ENCODE peak calls at places on chromosomes 2 and 18, in eight cellular contexts. One of them, this sample, is unnamed.

GRCh38 chr18:1311376-1311775 is 406.7 kb downstream of the ADCYAP1 start:
- DNase-seq in fibroblast of the aortic adventitia: no peak
- DNase-seq in lower lobe of right lung: no peak
- DNase-seq in coronary artery: no peak
- DNase-seq in cardiac fibroblast: no peak
- DNase-seq in left ventricle myocardium inferior: no peak
- DNase-seq in PC-3: no peak
- DNase-seq in mammary epithelial cell: no peak
- DNase-seq in this sample: no peak

GRCh38 chr2:170505631-170506270 is 209.4 kb upstream of the SP5 start:
- DNase-seq in fibroblast of the aortic adventitia: peak
- DNase-seq in lower lobe of right lung: peak
- DNase-seq in coronary artery: no peak
- DNase-seq in cardiac fibroblast: no peak
- DNase-seq in left ventricle myocardium inferior: peak
- DNase-seq in PC-3: no peak
- DNase-seq in mammary epithelial cell: no peak
- DNase-seq in this sample: no peak

GRCh38 chr2:575728-576237 is 101.4 kb downstream of the TMEM18 start:
- DNase-seq in fibroblast of the aortic adventitia: no peak
- DNase-seq in lower lobe of right lung: no peak
- DNase-seq in coronary artery: no peak
- DNase-seq in cardiac fibroblast: no peak
- DNase-seq in left ventricle myocardium inferior: no peak
- DNase-seq in PC-3: no peak
- DNase-seq in mammary epithelial cell: no peak
- DNase-seq in this sample: no peak

GRCh38 chr2:117481608-117482007 is 332.9 kb upstream of the DDX18 start:
- DNase-seq in fibroblast of the aortic adventitia: no peak
- DNase-seq in lower lobe of right lung: no peak
- DNase-seq in coronary artery: no peak
- DNase-seq in cardiac fibroblast: no peak
- DNase-seq in left ventricle myocardium inferior: no peak
- DNase-seq in PC-3: no peak
- DNase-seq in mammary epithelial cell: no peak
- DNase-seq in this sample: no peak

GRCh38 chr18:31041346-31042067 is 1.0 kb downstream of the DSC3 start:
- DNase-seq in fibroblast of the aortic adventitia: no peak
- DNase-seq in lower lobe of right lung: peak
- DNase-seq in coronary artery: no peak
- DNase-seq in cardiac fibroblast: peak
- DNase-seq in left ventricle myocardium inferior: no peak
- DNase-seq in PC-3: peak
- DNase-seq in mammary epithelial cell: peak
- DNase-seq in this sample: no peak

GRCh38 chr2:55048514-55048924 is 1.7 kb downstream of the RTN4 start:
- DNase-seq in fibroblast of the aortic adventitia: peak
- DNase-seq in lower lobe of right lung: no peak
- DNase-seq in coronary artery: no peak
- DNase-seq in cardiac fibroblast: peak
- DNase-seq in left ventricle myocardium inferior: no peak
- DNase-seq in PC-3: peak
- DNase-seq in mammary epithelial cell: peak
- DNase-seq in this sample: no peak

GRCh38 chr2:24943427-24943826 is 23.4 kb upstream of the ADCY3 start:
- DNase-seq in fibroblast of the aortic adventitia: no peak
- DNase-seq in lower lobe of right lung: no peak
- DNase-seq in coronary artery: no peak
- DNase-seq in cardiac fibroblast: no peak
- DNase-seq in left ventricle myocardium inferior: no peak
- DNase-seq in PC-3: no peak
- DNase-seq in mammary epithelial cell: no peak
- DNase-seq in this sample: no peak

GRCh38 chr2:209472871-209473270 is 49.0 kb downstream of the MAP2 start:
- DNase-seq in fibroblast of the aortic adventitia: peak
- DNase-seq in lower lobe of right lung: no peak
- DNase-seq in coronary artery: no peak
- DNase-seq in cardiac fibroblast: peak
- DNase-seq in left ventricle myocardium inferior: no peak
- DNase-seq in PC-3: no peak
- DNase-seq in mammary epithelial cell: no peak
- DNase-seq in this sample: no peak

GRCh38 chr2:137945229-137945628 is 19.0 kb upstream of the HNMT start:
- DNase-seq in fibroblast of the aortic adventitia: no peak
- DNase-seq in lower lobe of right lung: no peak
- DNase-seq in coronary artery: no peak
- DNase-seq in cardiac fibroblast: no peak
- DNase-seq in left ventricle myocardium inferior: no peak
- DNase-seq in PC-3: no peak
- DNase-seq in mammary epithelial cell: no peak
- DNase-seq in this sample: no peak

GRCh38 chr2:221215487-221215886 is 356.6 kb downstream of the EPHA4 start:
- DNase-seq in fibroblast of the aortic adventitia: no peak
- DNase-seq in lower lobe of right lung: no peak
- DNase-seq in coronary artery: no peak
- DNase-seq in cardiac fibroblast: no peak
- DNase-seq in left ventricle myocardium inferior: no peak
- DNase-seq in PC-3: no peak
- DNase-seq in mammary epithelial cell: no peak
- DNase-seq in this sample: no peak

GRCh38 chr2:127437781-127438726 is 19.8 kb downstream of the PROC start:
- DNase-seq in fibroblast of the aortic adventitia: no peak
- DNase-seq in lower lobe of right lung: no peak
- DNase-seq in coronary artery: no peak
- DNase-seq in cardiac fibroblast: no peak
- DNase-seq in left ventricle myocardium inferior: no peak
- DNase-seq in PC-3: no peak
- DNase-seq in mammary epithelial cell: no peak
- DNase-seq in this sample: no peak

GRCh38 chr2:235861383-235861782 is 306.8 kb downstream of the GBX2 start:
- DNase-seq in fibroblast of the aortic adventitia: no peak
- DNase-seq in lower lobe of right lung: no peak
- DNase-seq in coronary artery: no peak
- DNase-seq in cardiac fibroblast: no peak
- DNase-seq in left ventricle myocardium inferior: no peak
- DNase-seq in PC-3: no peak
- DNase-seq in mammary epithelial cell: no peak
- DNase-seq in this sample: no peak

GRCh38 chr2:85058619-85058941 is 74.6 kb upstream of the TCF7L1 start:
- DNase-seq in fibroblast of the aortic adventitia: no peak
- DNase-seq in lower lobe of right lung: no peak
- DNase-seq in coronary artery: no peak
- DNase-seq in cardiac fibroblast: no peak
- DNase-seq in left ventricle myocardium inferior: no peak
- DNase-seq in PC-3: no peak
- DNase-seq in mammary epithelial cell: no peak
- DNase-seq in this sample: no peak

GRCh38 chr18:51009071-51009470 is 20.9 kb upstream of the SMAD4 start:
- DNase-seq in fibroblast of the aortic adventitia: peak
- DNase-seq in lower lobe of right lung: no peak
- DNase-seq in coronary artery: no peak
- DNase-seq in cardiac fibroblast: peak
- DNase-seq in left ventricle myocardium inferior: no peak
- DNase-seq in PC-3: peak
- DNase-seq in mammary epithelial cell: no peak
- DNase-seq in this sample: no peak

GRCh38 chr18:69717586-69717985 is 230.1 kb downstream of the CD226 start:
- DNase-seq in fibroblast of the aortic adventitia: no peak
- DNase-seq in lower lobe of right lung: no peak
- DNase-seq in coronary artery: no peak
- DNase-seq in cardiac fibroblast: no peak
- DNase-seq in left ventricle myocardium inferior: no peak
- DNase-seq in PC-3: no peak
- DNase-seq in mammary epithelial cell: no peak
- DNase-seq in this sample: no peak

GRCh38 chr2:240795468-240795867 is 24.6 kb downstream of the KIF1A start:
- DNase-seq in fibroblast of the aortic adventitia: no peak
- DNase-seq in lower lobe of right lung: peak
- DNase-seq in coronary artery: no peak
- DNase-seq in cardiac fibroblast: no peak
- DNase-seq in left ventricle myocardium inferior: peak
- DNase-seq in PC-3: no peak
- DNase-seq in mammary epithelial cell: no peak
- DNase-seq in this sample: no peak

GRCh38 chr2:54945401-54946219 is 104.6 kb downstream of the RTN4 start:
- DNase-seq in fibroblast of the aortic adventitia: peak
- DNase-seq in lower lobe of right lung: no peak
- DNase-seq in coronary artery: peak
- DNase-seq in cardiac fibroblast: peak
- DNase-seq in left ventricle myocardium inferior: peak
- DNase-seq in PC-3: peak
- DNase-seq in mammary epithelial cell: peak
- DNase-seq in this sample: peak

GRCh38 chr2:237195396-237196119 is 109.9 kb downstream of the COPS8 start:
- DNase-seq in fibroblast of the aortic adventitia: no peak
- DNase-seq in lower lobe of right lung: no peak
- DNase-seq in coronary artery: no peak
- DNase-seq in cardiac fibroblast: no peak
- DNase-seq in left ventricle myocardium inferior: no peak
- DNase-seq in PC-3: no peak
- DNase-seq in mammary epithelial cell: no peak
- DNase-seq in this sample: no peak

GRCh38 chr18:3607309-3608098 is 157.5 kb downstream of the TGIF1 start:
- DNase-seq in fibroblast of the aortic adventitia: no peak
- DNase-seq in lower lobe of right lung: no peak
- DNase-seq in coronary artery: no peak
- DNase-seq in cardiac fibroblast: no peak
- DNase-seq in left ventricle myocardium inferior: no peak
- DNase-seq in PC-3: no peak
- DNase-seq in mammary epithelial cell: no peak
- DNase-seq in this sample: no peak

GRCh38 chr2:83475371-83475770 is 983.7 kb downstream of the SUCLG1 start:
- DNase-seq in fibroblast of the aortic adventitia: no peak
- DNase-seq in lower lobe of right lung: no peak
- DNase-seq in coronary artery: no peak
- DNase-seq in cardiac fibroblast: no peak
- DNase-seq in left ventricle myocardium inferior: no peak
- DNase-seq in PC-3: no peak
- DNase-seq in mammary epithelial cell: no peak
- DNase-seq in this sample: no peak
- TF ChIP-seq CTCF in fibroblast of the aortic adventitia: no peak
- TF ChIP-seq CTCF in lower lobe of right lung: no peak
- TF ChIP-seq CTCF in coronary artery: no peak
- TF ChIP-seq CTCF in cardiac fibroblast: no peak
- TF ChIP-seq CTCF in left ventricle myocardium inferior: no peak
- TF ChIP-seq CTCF in PC-3: no peak
- TF ChIP-seq CTCF in mammary epithelial cell: no peak
- TF ChIP-seq CTCF in this sample: no peak

DNA sequence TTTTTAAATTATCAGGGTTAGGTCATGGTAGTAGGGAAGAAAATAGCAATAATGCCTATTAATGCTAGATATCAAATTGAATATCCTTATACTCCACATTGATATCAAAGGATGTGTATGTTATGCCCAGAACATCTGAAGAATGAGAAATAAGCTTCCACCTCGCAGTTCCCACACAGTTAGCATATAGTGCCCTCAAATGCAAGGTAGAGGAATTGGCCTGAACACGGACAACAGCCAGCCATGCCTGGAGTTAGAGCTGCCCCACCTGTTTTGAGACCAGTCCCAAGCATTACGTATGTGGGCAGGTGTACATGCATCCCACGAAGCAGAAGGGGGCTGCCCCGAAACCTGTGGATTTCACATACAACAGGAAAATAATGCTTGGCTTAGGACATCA is 79.6 kb downstream of the SUMO1 start:
- DNase-seq in fibroblast of the aortic adventitia: peak
- DNase-seq in lower lobe of right lung: no peak
- DNase-seq in coronary artery: no peak
- DNase-seq in cardiac fibroblast: peak
- DNase-seq in left ventricle myocardium inferior: no peak
- DNase-seq in PC-3: peak
- DNase-seq in mammary epithelial cell: no peak
- DNase-seq in this sample: no peak
- TF ChIP-seq CTCF in fibroblast of the aortic adventitia: peak
- TF ChIP-seq CTCF in lower lobe of right lung: no peak
- TF ChIP-seq CTCF in coronary artery: no peak
- TF ChIP-seq CTCF in cardiac fibroblast: peak
- TF ChIP-seq CTCF in left ventricle myocardium inferior: peak
- TF ChIP-seq CTCF in PC-3: peak
- TF ChIP-seq CTCF in mammary epithelial cell: peak
- TF ChIP-seq CTCF in this sample: peak

GRCh38 chr2:69163556-69163955 is 150.6 kb downstream of the ANTXR1 start:
- DNase-seq in fibroblast of the aortic adventitia: no peak
- DNase-seq in lower lobe of right lung: no peak
- DNase-seq in coronary artery: no peak
- DNase-seq in cardiac fibroblast: no peak
- DNase-seq in left ventricle myocardium inferior: no peak
- DNase-seq in PC-3: no peak
- DNase-seq in mammary epithelial cell: no peak
- DNase-seq in this sample: no peak

GRCh38 chr2:69166465-69166811 is 153.5 kb downstream of the ANTXR1 start:
- DNase-seq in fibroblast of the aortic adventitia: no peak
- DNase-seq in lower lobe of right lung: no peak
- DNase-seq in coronary artery: no peak
- DNase-seq in cardiac fibroblast: no peak
- DNase-seq in left ventricle myocardium inferior: no peak
- DNase-seq in PC-3: no peak
- DNase-seq in mammary epithelial cell: no peak
- DNase-seq in this sample: no peak

GRCh38 chr2:69164379-69164778 is 151.4 kb downstream of the ANTXR1 start:
- DNase-seq in fibroblast of the aortic adventitia: peak
- DNase-seq in lower lobe of right lung: no peak
- DNase-seq in coronary artery: no peak
- DNase-seq in cardiac fibroblast: peak
- DNase-seq in left ventricle myocardium inferior: no peak
- DNase-seq in PC-3: no peak
- DNase-seq in mammary epithelial cell: peak
- DNase-seq in this sample: peak

GRCh38 chr2:69166812-69167468 is 154.0 kb downstream of the ANTXR1 start:
- DNase-seq in fibroblast of the aortic adventitia: no peak
- DNase-seq in lower lobe of right lung: no peak
- DNase-seq in coronary artery: no peak
- DNase-seq in cardiac fibroblast: no peak
- DNase-seq in left ventricle myocardium inferior: no peak
- DNase-seq in PC-3: no peak
- DNase-seq in mammary epithelial cell: no peak
- DNase-seq in this sample: no peak

DNA sequence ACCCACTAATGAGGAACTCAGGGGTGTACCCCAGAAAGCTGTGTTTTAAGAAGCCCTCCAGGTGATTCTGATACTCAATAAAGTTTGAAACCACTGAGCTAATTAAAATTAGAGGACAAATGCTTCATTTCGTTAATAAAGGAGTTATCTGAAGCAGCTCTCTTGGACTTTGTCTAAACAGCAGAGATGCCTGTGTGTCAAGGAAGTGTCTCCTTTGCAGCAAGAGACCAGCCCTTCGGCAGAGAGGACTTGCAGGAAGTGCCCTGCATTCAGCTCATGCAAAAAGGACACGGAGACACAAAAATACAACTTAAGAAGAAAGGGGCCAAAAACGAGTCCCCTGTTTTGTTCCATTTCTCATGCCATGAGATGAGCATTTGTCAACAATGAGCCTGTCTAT is 152.1 kb downstream of the ANTXR1 start:
- DNase-seq in fibroblast of the aortic adventitia: no peak
- DNase-seq in lower lobe of right lung: no peak
- DNase-seq in coronary artery: no peak
- DNase-seq in cardiac fibroblast: no peak
- DNase-seq in left ventricle myocardium inferior: no peak
- DNase-seq in PC-3: no peak
- DNase-seq in mammary epithelial cell: no peak
- DNase-seq in this sample: no peak
- TF ChIP-seq CTCF in fibroblast of the aortic adventitia: no peak
- TF ChIP-seq CTCF in lower lobe of right lung: no peak
- TF ChIP-seq CTCF in coronary artery: no peak
- TF ChIP-seq CTCF in cardiac fibroblast: no peak
- TF ChIP-seq CTCF in left ventricle myocardium inferior: no peak
- TF ChIP-seq CTCF in PC-3: no peak
- TF ChIP-seq CTCF in mammary epithelial cell: no peak
- TF ChIP-seq CTCF in this sample: no peak

GRCh38 chr2:160432633-160433032 is 61.0 kb downstream of the RBMS1 start:
- DNase-seq in fibroblast of the aortic adventitia: peak
- DNase-seq in lower lobe of right lung: no peak
- DNase-seq in coronary artery: no peak
- DNase-seq in cardiac fibroblast: peak
- DNase-seq in left ventricle myocardium inferior: no peak
- DNase-seq in PC-3: peak
- DNase-seq in mammary epithelial cell: peak
- DNase-seq in this sample: no peak
- TF ChIP-seq CTCF in fibroblast of the aortic adventitia: no peak
- TF ChIP-seq CTCF in lower lobe of right lung: no peak
- TF ChIP-seq CTCF in coronary artery: no peak
- TF ChIP-seq CTCF in cardiac fibroblast: no peak
- TF ChIP-seq CTCF in left ventricle myocardium inferior: peak
- TF ChIP-seq CTCF in PC-3: peak
- TF ChIP-seq CTCF in mammary epithelial cell: peak
- TF ChIP-seq CTCF in this sample: no peak

This sample was measured in AG09319.